ENCODE peak calls at places on chromosomes 16 and 17, in eight cellular contexts. One of them, this sample, is unnamed.

GRCh38 chr17:58081641-58082340 is 1.4 kb upstream of the DYNLL2 start:
- DNase-seq in stomach: no peak
- DNase-seq in cardiac fibroblast: no peak
- DNase-seq in IMR-90: no peak
- DNase-seq in colonic mucosa: no peak
- DNase-seq in upper lobe of right lung: no peak
- DNase-seq in HCT116: no peak
- DNase-seq in right lobe of liver: no peak
- DNase-seq in this sample: no peak

GRCh38 chr17:9991796-9992195 is 86.7 kb upstream of the RCVRN start:
- DNase-seq in right lobe of liver: no peak
- DNase-seq in HCT116: no peak
- DNase-seq in cardiac fibroblast: no peak
- DNase-seq in upper lobe of right lung: no peak
- DNase-seq in colonic mucosa: no peak
- DNase-seq in stomach: no peak
- DNase-seq in IMR-90: no peak
- DNase-seq in this sample: no peak

GRCh38 chr17:65477600-65477999 is 83.8 kb downstream of the AXIN2 start:
- DNase-seq in HCT116: no peak
- DNase-seq in IMR-90: no peak
- DNase-seq in right lobe of liver: no peak
- DNase-seq in colonic mucosa: no peak
- DNase-seq in upper lobe of right lung: no peak
- DNase-seq in stomach: no peak
- DNase-seq in cardiac fibroblast: no peak
- DNase-seq in this sample: no peak

GRCh38 chr17:67440311-67441051 is 63.4 kb downstream of the PITPNC1 start:
- DNase-seq in stomach: no peak
- DNase-seq in colonic mucosa: no peak
- DNase-seq in cardiac fibroblast: peak; percentile 18
- DNase-seq in upper lobe of right lung: no peak
- DNase-seq in right lobe of liver: no peak
- DNase-seq in HCT116: no peak
- DNase-seq in IMR-90: no peak
- DNase-seq in this sample: peak; percentile 47

GRCh38 chr17:76840884-76841775 is 27.1 kb upstream of the MGAT5B start:
- DNase-seq in HCT116: no peak
- DNase-seq in colonic mucosa: no peak
- DNase-seq in stomach: no peak
- DNase-seq in cardiac fibroblast: no peak
- DNase-seq in upper lobe of right lung: no peak
- DNase-seq in IMR-90: no peak
- DNase-seq in right lobe of liver: no peak
- DNase-seq in this sample: no peak

GRCh38 chr17:80097307-80097630 is 4.1 kb upstream of the GAA start:
- DNase-seq in right lobe of liver: no peak
- DNase-seq in stomach: no peak
- DNase-seq in HCT116: no peak
- DNase-seq in IMR-90: no peak
- DNase-seq in colonic mucosa: no peak
- DNase-seq in upper lobe of right lung: no peak
- DNase-seq in cardiac fibroblast: no peak
- DNase-seq in this sample: no peak

GRCh38 chr17:77723071-77723908 is 235.2 kb upstream of the TNRC6C start:
- DNase-seq in colonic mucosa: peak; percentile 13
- DNase-seq in stomach: no peak
- DNase-seq in right lobe of liver: no peak
- DNase-seq in IMR-90: no peak
- DNase-seq in upper lobe of right lung: no peak
- DNase-seq in HCT116: no peak
- DNase-seq in cardiac fibroblast: no peak
- DNase-seq in this sample: no peak

GRCh38 chr17:1229354-1229890 is 40.8 kb upstream of the BHLHA9 start:
- DNase-seq in cardiac fibroblast: peak; percentile 16
- DNase-seq in upper lobe of right lung: peak; percentile 93
- DNase-seq in right lobe of liver: peak; percentile 78
- DNase-seq in HCT116: no peak
- DNase-seq in colonic mucosa: peak; percentile 91
- DNase-seq in stomach: peak; percentile 71
- DNase-seq in IMR-90: no peak
- DNase-seq in this sample: no peak

GRCh38 chr16:54062361-54063346 is 223.9 kb downstream of the IRX3 start:
- DNase-seq in HCT116: no peak
- DNase-seq in IMR-90: no peak
- DNase-seq in stomach: no peak
- DNase-seq in upper lobe of right lung: no peak
- DNase-seq in colonic mucosa: no peak
- DNase-seq in cardiac fibroblast: no peak
- DNase-seq in right lobe of liver: no peak
- DNase-seq in this sample: no peak
- TF ChIP-seq CTCF in HCT116: no peak
- TF ChIP-seq CTCF in IMR-90: no peak
- TF ChIP-seq CTCF in stomach: no peak
- TF ChIP-seq CTCF in upper lobe of right lung: no peak
- TF ChIP-seq CTCF in colonic mucosa: no peak
- TF ChIP-seq CTCF in cardiac fibroblast: peak; percentile 25
- TF ChIP-seq CTCF in right lobe of liver: peak; percentile 14
- TF ChIP-seq CTCF in this sample: no peak

GRCh38 chr17:48486557-48486956 is 44.3 kb downstream of the HOXB1 start:
- DNase-seq in stomach: no peak
- DNase-seq in HCT116: peak; percentile 82
- DNase-seq in cardiac fibroblast: peak; percentile 88
- DNase-seq in IMR-90: peak; percentile 100
- DNase-seq in colonic mucosa: no peak
- DNase-seq in upper lobe of right lung: no peak
- DNase-seq in right lobe of liver: no peak
- DNase-seq in this sample: peak; percentile 99

GRCh38 chr17:48483471-48484131 is 47.2 kb downstream of the HOXB1 start:
- DNase-seq in upper lobe of right lung: no peak
- DNase-seq in IMR-90: peak; percentile 100
- DNase-seq in colonic mucosa: no peak
- DNase-seq in HCT116: peak; percentile 95
- DNase-seq in stomach: no peak
- DNase-seq in right lobe of liver: no peak
- DNase-seq in cardiac fibroblast: peak; percentile 83
- DNase-seq in this sample: peak; percentile 99

GRCh38 chr17:48484850-48485249 is 46.0 kb downstream of the HOXB1 start:
- DNase-seq in cardiac fibroblast: no peak
- DNase-seq in upper lobe of right lung: no peak
- DNase-seq in stomach: no peak
- DNase-seq in IMR-90: peak; percentile 77
- DNase-seq in colonic mucosa: no peak
- DNase-seq in right lobe of liver: no peak
- DNase-seq in HCT116: peak; percentile 49
- DNase-seq in this sample: peak; percentile 89

GRCh38 chr17:48484256-48484655 is 46.6 kb downstream of the HOXB1 start:
- DNase-seq in cardiac fibroblast: peak; percentile 20
- DNase-seq in IMR-90: peak; percentile 76
- DNase-seq in right lobe of liver: no peak
- DNase-seq in upper lobe of right lung: no peak
- DNase-seq in HCT116: no peak
- DNase-seq in colonic mucosa: no peak
- DNase-seq in stomach: no peak
- DNase-seq in this sample: peak; percentile 72

GRCh38 chr17:48483004-48483403 is 47.8 kb downstream of the HOXB1 start:
- DNase-seq in IMR-90: no peak
- DNase-seq in HCT116: peak; percentile 56
- DNase-seq in upper lobe of right lung: no peak
- DNase-seq in right lobe of liver: no peak
- DNase-seq in cardiac fibroblast: no peak
- DNase-seq in stomach: no peak
- DNase-seq in colonic mucosa: no peak
- DNase-seq in this sample: no peak
- H3K4me3 ChIP-seq in IMR-90: no peak overlapping the region
- H3K4me3 ChIP-seq in HCT116: peak overlapping the region; percentile 32
- H3K4me3 ChIP-seq in upper lobe of right lung: no peak overlapping the region
- H3K4me3 ChIP-seq in right lobe of liver: no peak overlapping the region
- H3K4me3 ChIP-seq in cardiac fibroblast: no peak overlapping the region
- H3K4me3 ChIP-seq in stomach: no peak overlapping the region
- H3K4me3 ChIP-seq in colonic mucosa: no peak overlapping the region
- H3K4me3 ChIP-seq in this sample: no peak overlapping the region

GRCh38 chr17:60142872-60143499 is 6.8 kb upstream of the CA4 start:
- DNase-seq in IMR-90: peak; percentile 83
- DNase-seq in colonic mucosa: peak; percentile 94
- DNase-seq in HCT116: peak; percentile 82
- DNase-seq in upper lobe of right lung: peak; percentile 88
- DNase-seq in cardiac fibroblast: peak; percentile 92
- DNase-seq in right lobe of liver: peak; percentile 82
- DNase-seq in stomach: peak; percentile 93
- DNase-seq in this sample: peak; percentile 85
- TF ChIP-seq CTCF in IMR-90: peak; percentile 85
- TF ChIP-seq CTCF in colonic mucosa: peak; percentile 77
- TF ChIP-seq CTCF in HCT116: peak; percentile 96
- TF ChIP-seq CTCF in upper lobe of right lung: peak; percentile 78
- TF ChIP-seq CTCF in cardiac fibroblast: peak; percentile 86
- TF ChIP-seq CTCF in right lobe of liver: peak; percentile 53
- TF ChIP-seq CTCF in stomach: no peak
- TF ChIP-seq CTCF in this sample: peak; percentile 84

GRCh38 chr16:85353013-85353412 is 240.7 kb upstream of the CIBAR2 start:
- DNase-seq in upper lobe of right lung: no peak
- DNase-seq in cardiac fibroblast: no peak
- DNase-seq in right lobe of liver: no peak
- DNase-seq in colonic mucosa: no peak
- DNase-seq in HCT116: no peak
- DNase-seq in stomach: no peak
- DNase-seq in IMR-90: no peak
- DNase-seq in this sample: no peak

GRCh38 chr16:85349413-85350145 is 237.3 kb upstream of the CIBAR2 start:
- DNase-seq in colonic mucosa: no peak
- DNase-seq in stomach: no peak
- DNase-seq in IMR-90: no peak
- DNase-seq in right lobe of liver: no peak
- DNase-seq in upper lobe of right lung: no peak
- DNase-seq in cardiac fibroblast: no peak
- DNase-seq in HCT116: no peak
- DNase-seq in this sample: no peak

GRCh38 chr16:85350146-85350728 is 238.0 kb upstream of the CIBAR2 start:
- DNase-seq in IMR-90: no peak
- DNase-seq in right lobe of liver: no peak
- DNase-seq in upper lobe of right lung: no peak
- DNase-seq in colonic mucosa: no peak
- DNase-seq in stomach: peak; percentile 69
- DNase-seq in HCT116: no peak
- DNase-seq in cardiac fibroblast: no peak
- DNase-seq in this sample: no peak

GRCh38 chr16:85352221-85352620 is 239.9 kb upstream of the CIBAR2 start:
- DNase-seq in colonic mucosa: no peak
- DNase-seq in HCT116: no peak
- DNase-seq in IMR-90: no peak
- DNase-seq in upper lobe of right lung: no peak
- DNase-seq in stomach: no peak
- DNase-seq in cardiac fibroblast: no peak
- DNase-seq in right lobe of liver: no peak
- DNase-seq in this sample: no peak

DNA sequence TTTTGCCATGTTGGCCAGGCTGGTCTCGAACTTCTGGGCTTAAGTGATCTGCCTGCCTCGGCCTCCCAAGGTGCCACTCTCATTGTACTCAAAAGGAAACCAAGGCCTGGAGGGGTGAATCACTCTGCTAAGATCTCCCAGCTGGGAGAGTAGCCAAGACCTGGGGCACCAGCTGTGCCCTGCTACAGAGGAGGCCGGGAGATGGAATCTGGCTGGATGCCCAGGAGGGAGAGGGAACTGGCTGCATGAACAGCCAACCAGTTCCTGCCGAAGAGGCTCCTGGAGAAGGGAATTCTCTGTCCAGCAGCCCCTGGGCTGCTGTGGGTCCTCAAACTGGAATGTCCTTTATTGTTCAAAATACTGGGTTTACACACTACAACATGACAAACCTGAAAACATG is 238.7 kb upstream of the CIBAR2 start:
- DNase-seq in IMR-90: peak; percentile 96
- DNase-seq in right lobe of liver: peak; percentile 96
- DNase-seq in upper lobe of right lung: peak; percentile 92
- DNase-seq in colonic mucosa: peak; percentile 95
- DNase-seq in stomach: peak; percentile 98
- DNase-seq in cardiac fibroblast: peak; percentile 97
- DNase-seq in HCT116: peak; percentile 97
- DNase-seq in this sample: peak; percentile 83
- H3K4me3 ChIP-seq in IMR-90: no peak overlapping the region
- H3K4me3 ChIP-seq in right lobe of liver: no peak overlapping the region
- H3K4me3 ChIP-seq in upper lobe of right lung: no peak overlapping the region
- H3K4me3 ChIP-seq in colonic mucosa: no peak overlapping the region
- H3K4me3 ChIP-seq in stomach: no peak overlapping the region
- H3K4me3 ChIP-seq in cardiac fibroblast: no peak overlapping the region
- H3K4me3 ChIP-seq in HCT116: no peak overlapping the region
- H3K4me3 ChIP-seq in this sample: no peak overlapping the region

GRCh38 chr17:75612906-75613626 is 20.2 kb upstream of the SMIM5 start:
- DNase-seq in IMR-90: no peak
- DNase-seq in HCT116: no peak
- DNase-seq in colonic mucosa: no peak
- DNase-seq in stomach: no peak
- DNase-seq in cardiac fibroblast: no peak
- DNase-seq in upper lobe of right lung: no peak
- DNase-seq in right lobe of liver: no peak
- DNase-seq in this sample: no peak

GRCh38 chr17:75615301-75615700 is 17.9 kb upstream of the SMIM5 start:
- DNase-seq in HCT116: no peak
- DNase-seq in IMR-90: no peak
- DNase-seq in colonic mucosa: no peak
- DNase-seq in upper lobe of right lung: no peak
- DNase-seq in stomach: no peak
- DNase-seq in cardiac fibroblast: no peak
- DNase-seq in right lobe of liver: no peak
- DNase-seq in this sample: no peak

GRCh38 chr17:75614556-75615270 is 18.5 kb upstream of the SMIM5 start:
- DNase-seq in HCT116: no peak
- DNase-seq in stomach: no peak
- DNase-seq in upper lobe of right lung: no peak
- DNase-seq in cardiac fibroblast: no peak
- DNase-seq in colonic mucosa: no peak
- DNase-seq in right lobe of liver: no peak
- DNase-seq in IMR-90: no peak
- DNase-seq in this sample: no peak

GRCh38 chr17:75611746-75612437 is 21.3 kb upstream of the SMIM5 start:
- DNase-seq in HCT116: no peak
- DNase-seq in stomach: no peak
- DNase-seq in upper lobe of right lung: no peak
- DNase-seq in IMR-90: no peak
- DNase-seq in right lobe of liver: no peak
- DNase-seq in cardiac fibroblast: no peak
- DNase-seq in colonic mucosa: peak; percentile 74
- DNase-seq in this sample: no peak

GRCh38 chr17:75614006-75614405 is 19.2 kb upstream of the SMIM5 start:
- DNase-seq in right lobe of liver: no peak
- DNase-seq in stomach: no peak
- DNase-seq in HCT116: no peak
- DNase-seq in colonic mucosa: no peak
- DNase-seq in cardiac fibroblast: no peak
- DNase-seq in IMR-90: no peak
- DNase-seq in upper lobe of right lung: no peak
- DNase-seq in this sample: no peak
- TF ChIP-seq CTCF in right lobe of liver: no peak
- TF ChIP-seq CTCF in stomach: no peak
- TF ChIP-seq CTCF in HCT116: peak; percentile 65
- TF ChIP-seq CTCF in colonic mucosa: no peak
- TF ChIP-seq CTCF in cardiac fibroblast: peak; percentile 15
- TF ChIP-seq CTCF in IMR-90: peak; percentile 19
- TF ChIP-seq CTCF in upper lobe of right lung: no peak
- TF ChIP-seq CTCF in this sample: no peak

GRCh38 chr16:50425044-50425443 is 56.3 kb upstream of the BRD7 start:
- DNase-seq in colonic mucosa: no peak
- DNase-seq in cardiac fibroblast: no peak
- DNase-seq in stomach: no peak
- DNase-seq in HCT116: no peak
- DNase-seq in IMR-90: no peak
- DNase-seq in right lobe of liver: no peak
- DNase-seq in upper lobe of right lung: no peak
- DNase-seq in this sample: no peak
- H3K4me3 ChIP-seq in colonic mucosa: no peak overlapping the region
- H3K4me3 ChIP-seq in cardiac fibroblast: no peak overlapping the region
- H3K4me3 ChIP-seq in stomach: no peak overlapping the region
- H3K4me3 ChIP-seq in HCT116: no peak overlapping the region
- H3K4me3 ChIP-seq in IMR-90: no peak overlapping the region
- H3K4me3 ChIP-seq in right lobe of liver: no peak overlapping the region
- H3K4me3 ChIP-seq in upper lobe of right lung: no peak overlapping the region
- H3K4me3 ChIP-seq in this sample: no peak overlapping the region